ENCODE peak calls at places on chromosomes 6 and 20, in nine cellular contexts. M is A549, F is HL-60, J is K562, I is GM23338, B is GM12878, V is SK-N-SH, Q is HCT116, N is HepG2. T is an unnamed sample.

GRCh38 chr20:34539756-34540155 is 18.8 kb upstream of the MAP1LC3A start:
- DNase-seq in N (no peak), F (no peak), I (no peak), J (no peak), V (no peak), Q (no peak), M (no peak), B (no peak), T (no peak)

GRCh38 chr20:31869942-31870702 is at the start of the genes DUSP15 and TTLL9:
- DNase-seq in V (peak; percentile 90), Q (no peak), M (no peak), F (no peak), J (peak; percentile 65), N (no peak), B (no peak), I (peak; percentile 67), T (no peak)

GRCh38 chr6:8557019-8557748 is 121.8 kb upstream of the SLC35B3 start:
- DNase-seq in F (no peak), N (no peak), J (no peak), M (no peak), B (no peak), V (no peak), Q (no peak), I (no peak), T (no peak)

GRCh38 chr20:5677389-5677788 is 72.8 kb upstream of the SHLD1 start:
- DNase-seq in Q (no peak), V (no peak), N (no peak), I (no peak), F (no peak), B (no peak), M (no peak), J (no peak), T (no peak)

GRCh38 chr6:74939309-74939708 is 266.5 kb downstream of the COL12A1 start:
- DNase-seq in V (no peak), M (no peak), J (no peak), I (no peak), B (no peak), N (no peak), F (no peak), Q (peak; percentile 49), T (no peak)

GRCh38 chr6:167819640-167820039 is 7.1 kb upstream of the AFDN start:
- DNase-seq in V (no peak), Q (no peak), M (no peak), F (no peak), B (no peak), N (no peak), I (no peak), J (no peak), T (no peak)

GRCh38 chr6:1560281-1561058 is 49.2 kb upstream of the FOXC1 start:
- DNase-seq in V (no peak), N (no peak), J (no peak), I (no peak), M (no peak), B (no peak), Q (no peak), F (no peak), T (no peak)

GRCh38 chr20:54345301-54345724 is 130.1 kb upstream of the DOK5 start:
- DNase-seq in I (no peak), N (no peak), V (no peak), M (peak; percentile 24), F (no peak), J (no peak), Q (peak; percentile 7), B (peak; percentile 33), T (peak; percentile 22)

GRCh38 chr6:142808405-142809061 is 136.4 kb downstream of the HIVEP2 start:
- DNase-seq in B (no peak), F (no peak), N (no peak), M (no peak), Q (no peak), J (no peak), V (no peak), I (no peak), T (no peak)

GRCh38 chr6:100457251-100457990 is 7.3 kb downstream of the SIM1 start:
- DNase-seq in M (no peak), N (no peak), B (no peak), J (no peak), V (no peak), I (peak; percentile 68), F (no peak), Q (no peak), T (no peak)

GRCh38 chr20:53910312-53911002 is 159.9 kb downstream of the BCAS1 start:
- DNase-seq in B (no peak), I (no peak), N (no peak), J (no peak), V (no peak), Q (no peak), F (no peak), M (no peak), T (no peak)

GRCh38 chr6:83509416-83509815 is 2.9 kb upstream of the PRSS35 start:
- DNase-seq in M (no peak), V (no peak), Q (no peak), B (no peak), I (no peak), J (no peak), F (no peak), N (no peak), T (no peak)

GRCh38 chr20:56630086-56630493 is 984 bp downstream of the TFAP2C start:
- DNase-seq in I (peak; percentile 91), B (no peak), F (peak; percentile 6), N (no peak), Q (peak; percentile 54), M (peak; percentile 88), V (peak; percentile 59), J (peak; percentile 21), T (no peak)

GRCh38 chr20:56630506-56631317 is 1.6 kb downstream of the TFAP2C start:
- DNase-seq in J (no peak), N (no peak), V (peak; percentile 28), M (no peak), B (no peak), I (peak; percentile 69), F (no peak), Q (no peak), T (no peak)

GRCh38 chr20:56628015-56628872 is 862 bp upstream of the TFAP2C start:
- DNase-seq in V (peak; percentile 32), B (no peak), F (no peak), I (peak; percentile 55), Q (no peak), M (peak; percentile 55), J (no peak), N (no peak), T (no peak)

GRCh38 chr20:56628873-56629463 is at the start of gene TFAP2C:
- DNase-seq in M (peak; percentile 89), N (no peak), V (peak; percentile 62), J (peak; percentile 89), I (peak; percentile 85), Q (peak; percentile 54), B (no peak), F (no peak), T (no peak)

GRCh38 chr20:56629464-56630085 is 469 bp downstream of the TFAP2C start:
- DNase-seq in J (no peak), I (peak; percentile 22), Q (no peak), N (no peak), M (peak; percentile 36), B (no peak), F (no peak), V (peak; percentile 37), T (no peak)
- TF ChIP-seq REST in J (no peak), I (no peak), Q (no peak), N (no peak), M (no peak), B (no peak), F (no peak), V (no peak), T (no peak)

GRCh38 chr6:33983109-33983475 is 162.8 kb downstream of the GRM4 start:
- DNase-seq in I (no peak), M (peak; percentile 35), B (no peak), F (peak; percentile 47), Q (peak; percentile 79), N (peak; percentile 61), J (peak; percentile 43), V (peak; percentile 36), T (no peak)
- TF ChIP-seq REST in I (no peak), M (no peak), B (no peak), F (peak; percentile 74), Q (no peak), N (no peak), J (peak; percentile 82), V (peak; percentile 83), T (peak; percentile 49)

DNA sequence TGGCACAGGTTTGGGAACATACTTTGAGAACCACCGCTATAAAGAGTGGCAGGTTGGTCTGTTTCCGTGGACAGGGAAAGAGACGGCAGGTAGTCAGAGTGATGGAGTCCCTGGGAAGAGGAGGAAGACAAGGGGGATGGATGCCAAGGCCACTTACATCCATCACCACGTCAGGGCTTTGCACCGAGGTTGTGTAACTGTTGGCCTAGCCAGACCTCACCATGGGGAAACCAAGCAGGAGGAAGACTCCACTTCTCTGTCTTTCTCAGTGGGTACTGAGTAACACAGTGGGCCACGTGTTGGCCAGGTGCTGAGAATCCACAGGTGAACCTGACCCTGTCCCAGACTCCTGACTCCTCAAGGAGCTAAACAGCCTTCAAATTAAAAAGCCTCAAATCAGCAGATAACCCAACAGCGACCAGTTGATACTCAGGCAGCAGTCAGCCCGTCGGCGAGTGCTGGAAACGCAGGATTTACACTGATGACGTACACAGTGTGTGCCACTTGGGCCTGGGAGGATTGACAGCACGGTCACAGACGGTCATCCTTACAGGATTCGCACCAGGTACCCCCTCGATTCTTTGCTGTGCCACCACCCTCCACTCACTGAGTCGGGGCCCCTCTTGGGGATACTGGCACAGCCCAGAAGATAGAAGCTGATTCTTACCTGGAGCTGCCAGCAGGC is 134.6 kb upstream of the SNX9 start:
- DNase-seq in B (no peak), F (no peak), J (no peak), I (no peak), M (no peak), N (no peak), V (no peak), Q (no peak), T (no peak)
- TF ChIP-seq REST in B (no peak), F (no peak), J (no peak), I (no peak), M (no peak), N (no peak), V (no peak), Q (no peak), T (no peak)

DNA sequence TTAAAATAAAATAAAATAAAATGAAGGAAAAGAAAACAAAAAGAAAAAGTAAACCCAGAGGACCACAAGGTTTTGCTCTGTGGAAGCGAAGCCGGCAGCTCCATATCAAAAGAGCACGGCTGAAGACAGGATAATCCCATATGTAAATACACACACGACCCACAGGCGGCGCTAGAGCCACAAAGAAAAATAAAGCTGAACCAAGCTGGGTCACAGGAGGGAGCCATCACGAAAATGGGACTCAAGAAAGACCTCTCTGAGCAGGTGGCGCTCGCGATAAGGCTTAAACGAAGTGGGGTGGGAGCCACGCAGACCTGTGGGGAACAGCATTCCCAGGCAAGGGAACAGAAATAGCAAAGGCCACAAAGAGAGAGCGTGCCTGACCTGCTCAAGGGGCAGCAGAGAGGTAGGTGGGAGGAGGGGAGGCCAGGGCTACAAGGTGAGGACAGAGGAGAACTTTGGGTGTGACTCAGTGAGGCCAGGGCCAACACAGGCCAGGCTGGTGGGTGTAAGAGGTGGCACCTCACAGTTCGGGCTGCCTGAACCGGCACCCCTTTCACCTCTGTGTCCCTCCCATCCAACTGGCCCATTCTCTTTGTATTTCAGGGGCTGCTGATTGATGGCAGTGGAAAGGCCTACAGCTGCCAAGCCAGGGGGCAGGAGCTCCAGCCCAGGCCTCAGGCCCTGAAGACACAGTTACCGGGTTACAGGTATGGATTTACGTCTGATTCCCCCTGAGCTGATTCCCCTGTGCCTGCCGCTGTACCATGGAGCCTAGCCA is 26.0 kb downstream of the PTGIS start:
- DNase-seq in F (peak; percentile 46), Q (peak; percentile 67), I (peak; percentile 96), N (peak; percentile 90), B (peak; percentile 35), M (peak; percentile 81), V (peak; percentile 78), J (peak; percentile 90), T (peak; percentile 56)
- TF ChIP-seq REST in F (no peak), Q (no peak), I (no peak), N (no peak), B (no peak), M (no peak), V (no peak), J (no peak), T (no peak)

GRCh38 chr6:31416394-31417014 is 13.1 kb downstream of the MICA start:
- DNase-seq in Q (no peak), F (no peak), J (no peak), I (no peak), B (no peak), V (no peak), M (no peak), N (no peak), T (no peak)
- TF ChIP-seq REST in Q (no peak), F (no peak), J (no peak), I (no peak), B (no peak), V (no peak), M (no peak), N (no peak), T (no peak)

T was measured in Panc1.